ENCODE peak calls at places on chromosomes 5 and 9, in five cellular contexts. A is activated T-cell treated with anti-CD3 and anti-CD28 coated beads, Interleukin-2, amount 50 U/mL, for 4 hours; Y is CD4-positive, alpha-beta T cell; J is foreskin keratinocyte; Q is RWPE2. L is an unnamed sample.

GRCh38 chr9:103802068-103802467 is 292.0 kb upstream of the SMC2 start:
- ATAC-seq in Q (no peak), J (no peak), Y (no peak), A (no peak), L (no peak)

GRCh38 chr9:99019523-99020331 is 76.0 kb downstream of the COL15A1 start:
- ATAC-seq in A (no peak), Y (no peak), Q (peak; percentile 89), J (peak; percentile 90), L (peak; percentile 82)

GRCh38 chr9:110911659-110912473 is 126.4 kb downstream of the LPAR1 start:
- ATAC-seq in Y (no peak), J (no peak), A (no peak), Q (peak; percentile 86), L (peak; percentile 73)

GRCh38 chr9:73280113-73280512 is 128.4 kb downstream of the ANXA1 start:
- ATAC-seq in Q (no peak), A (no peak), J (no peak), Y (no peak), L (no peak)

GRCh38 chr5:134445841-134446818 is 34.4 kb upstream of the CDKN2AIPNL start:
- ATAC-seq in J (no peak), A (no peak), Q (peak; percentile 28), Y (no peak), L (no peak)

GRCh38 chr5:96619946-96620345 is 42.2 kb upstream of the CAST start:
- ATAC-seq in J (no peak), A (no peak), Y (no peak), Q (no peak), L (no peak)

GRCh38 chr9:129703667-129704355 is 38.4 kb downstream of the PRRX2 start:
- ATAC-seq in Q (no peak), J (no peak), Y (no peak), A (no peak), L (no peak)

GRCh38 chr9:19479874-19480273 is 71.1 kb downstream of the ACER2 start:
- ATAC-seq in Y (no peak), Q (no peak), J (no peak), A (no peak), L (no peak)

GRCh38 chr5:66013906-66014305 is 87.5 kb downstream of the ERBIN start:
- ATAC-seq in A (no peak), Y (no peak), J (no peak), Q (no peak), L (no peak)

GRCh38 chr5:173928871-173929574 is 40.9 kb downstream of the CPEB4 start:
- ATAC-seq in Q (no peak), Y (no peak), J (no peak), A (no peak), L (no peak)

GRCh38 chr9:114263853-114264510 is 58.9 kb upstream of the ORM1 start:
- ATAC-seq in A (no peak), J (no peak), Y (no peak), Q (no peak), L (no peak)

GRCh38 chr5:94254214-94254613 is 364.2 kb downstream of the KIAA0825 start:
- ATAC-seq in J (no peak), Y (no peak), Q (no peak), A (no peak), L (no peak)

GRCh38 chr5:93236807-93237421 is 344.1 kb downstream of the NR2F1-AS1 start:
- ATAC-seq in Q (peak; percentile 100), A (no peak), Y (no peak), J (peak; percentile 100), L (no peak)

GRCh38 chr5:42767491-42768105 is 11.0 kb downstream of the CCDC152 start:
- ATAC-seq in J (peak; percentile 57), Q (peak; percentile 33), Y (no peak), A (no peak), L (no peak)

GRCh38 chr9:92654481-92655301 is 15.2 kb downstream of the IPPK start:
- ATAC-seq in J (peak; percentile 92), Q (peak; percentile 71), A (no peak), Y (no peak), L (peak; percentile 97)

GRCh38 chr9:76302947-76303550 is 91.2 kb downstream of the RFK start:
- ATAC-seq in Y (peak; percentile 48), A (no peak), Q (peak; percentile 19), J (peak; percentile 57), L (peak; percentile 63)

GRCh38 chr5:178206166-178207101 is 2.1 kb downstream of the HNRNPAB start:
- ATAC-seq in Q (no peak), Y (no peak), A (no peak), J (no peak), L (no peak)

GRCh38 chr5:73419414-73420390 is 28.9 kb downstream of the FOXD1 start:
- ATAC-seq in J (peak; percentile 32), Y (no peak), A (peak; percentile 25), Q (peak; percentile 21), L (peak; percentile 15)

GRCh38 chr9:91071185-91071990 is 269.8 kb downstream of the SYK start:
- ATAC-seq in A (peak; percentile 96), Y (no peak), Q (peak; percentile 79), J (peak; percentile 41), L (no peak)

GRCh38 chr5:62385816-62386400 is 17.8 kb downstream of the DIMT1 start:
- ATAC-seq in A (no peak), J (peak; percentile 85), Q (peak; percentile 97), Y (no peak), L (peak; percentile 57)

GRCh38 chr5:67831081-67831480 is 384.5 kb upstream of the PIK3R1 start:
- ATAC-seq in Q (no peak), A (no peak), J (no peak), Y (no peak), L (no peak)

GRCh38 chr9:132645711-132646110 is 24.1 kb downstream of the DDX31 start:
- ATAC-seq in Q (no peak), J (no peak), Y (no peak), A (no peak), L (no peak)

GRCh38 chr5:115573133-115573532 is 28.6 kb upstream of the FEM1C start:
- ATAC-seq in Q (peak; percentile 59), A (no peak), J (peak; percentile 43), Y (no peak), L (no peak)